ENCODE peak calls at places on chromosomes 6 and 20, in eight cellular contexts. N is fibroblast of lung, F is small intestine, U is Peyer's patch, M is kidney, A is A549, W is K562, B is cardiac muscle cell. Y is an unnamed sample.

GRCh38 chr20:34968020-34968775 is 12.5 kb downstream of the MYH7B start:
- DNase-seq in N (no peak), F (no peak), U (no peak), M (no peak), A (no peak), W (no peak), B (peak), Y (no peak)

GRCh38 chr6:127118505-127119360 is at the start of gene RSPO3:
- DNase-seq in N (peak), F (no peak), U (peak), M (peak), A (peak), W (no peak), B (peak), Y (no peak)

GRCh38 chr6:21999012-21999528 is 297.8 kb downstream of the PRL start:
- DNase-seq in N (no peak), F (no peak), U (no peak), M (no peak), A (no peak), W (no peak), B (no peak), Y (no peak)

GRCh38 chr6:35425284-35425683 is 26.9 kb upstream of the FANCE start:
- DNase-seq in N (peak), F (no peak), U (no peak), M (no peak), A (no peak), W (no peak), B (no peak), Y (no peak)

GRCh38 chr20:17849901-17850673 is 118.5 kb downstream of the SNX5 start:
- DNase-seq in N (peak), F (peak), U (peak), M (no peak), A (peak), W (no peak), B (no peak), Y (peak)

GRCh38 chr6:139367810-139368321 is 6.6 kb downstream of the CITED2 start:
- DNase-seq in N (no peak), F (no peak), U (no peak), M (no peak), A (no peak), W (no peak), B (peak), Y (no peak)

GRCh38 chr20:54122189-54122588 is 51.6 kb downstream of the CYP24A1 start:
- DNase-seq in N (peak), F (no peak), U (no peak), M (no peak), A (no peak), W (no peak), B (no peak), Y (peak)

GRCh38 chr6:128599036-128599435 is 78.6 kb upstream of the PTPRK start:
- DNase-seq in N (no peak), F (no peak), U (no peak), M (no peak), A (no peak), W (no peak), B (no peak), Y (no peak)

GRCh38 chr6:152206072-152206818 is 398.8 kb downstream of the ESR1 start:
- DNase-seq in N (peak), F (peak), U (peak), M (peak), A (peak), W (peak), B (peak), Y (no peak)

GRCh38 chr6:17474289-17474688 is 80.9 kb downstream of the CAP2 start:
- DNase-seq in N (no peak), F (no peak), U (no peak), M (no peak), A (no peak), W (no peak), B (no peak), Y (no peak)
- H3K27ac ChIP-seq in N (no peak), F (no peak), U (peak), M (no peak), A (no peak), W (no peak), B (peak), Y (no peak)

GRCh38 chr20:56871691-56872090 is 242.6 kb downstream of the TFAP2C start:
- DNase-seq in N (no peak), F (no peak), U (no peak), M (no peak), A (no peak), W (no peak), B (no peak), Y (no peak)

GRCh38 chr20:56873836-56874235 is 244.7 kb downstream of the TFAP2C start:
- DNase-seq in N (no peak), F (no peak), U (no peak), M (no peak), A (no peak), W (no peak), B (no peak), Y (no peak)

GRCh38 chr20:56875052-56875663 is 246.1 kb downstream of the TFAP2C start:
- DNase-seq in N (peak), F (no peak), U (no peak), M (no peak), A (peak), W (no peak), B (no peak), Y (peak)

GRCh38 chr20:56872620-56873458 is 243.7 kb downstream of the TFAP2C start:
- DNase-seq in N (no peak), F (no peak), U (no peak), M (no peak), A (no peak), W (no peak), B (no peak), Y (no peak)

GRCh38 chr20:56875803-56876202 is 246.7 kb downstream of the TFAP2C start:
- DNase-seq in N (no peak), F (no peak), U (no peak), M (no peak), A (no peak), W (no peak), B (no peak), Y (no peak)
- H3K27ac ChIP-seq in N (no peak), F (no peak), U (no peak), M (no peak), A (peak), W (no peak), B (no peak), Y (no peak)

DNA sequence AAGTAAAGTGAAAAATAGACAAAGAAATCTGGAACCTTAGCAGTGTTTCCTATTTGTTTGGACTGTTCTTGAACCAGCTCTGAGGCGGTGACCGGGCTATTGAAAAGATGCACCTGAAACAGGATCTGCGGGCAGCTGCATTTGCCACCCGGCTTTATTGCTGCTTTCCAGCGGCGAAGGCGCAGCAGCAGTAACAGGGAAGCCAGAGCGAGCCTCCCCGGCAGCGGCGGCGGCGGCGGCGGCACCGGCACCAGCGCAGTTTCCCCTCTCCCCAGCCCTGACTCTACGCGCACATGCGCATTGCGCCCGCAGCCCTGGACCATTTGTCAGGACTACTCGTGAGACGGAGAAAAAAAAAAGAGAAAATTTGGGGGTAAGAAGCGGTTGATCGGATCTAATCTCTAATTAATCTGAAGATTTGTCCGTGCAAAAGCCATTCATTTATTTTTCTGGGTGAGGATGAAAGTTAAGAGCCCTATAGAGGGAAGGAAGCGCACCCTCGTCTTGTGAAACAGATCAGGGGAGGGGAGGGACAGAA is at the start of gene L3MBTL3:
- DNase-seq in N (peak), F (peak), U (peak), M (peak), A (peak), W (peak), B (peak), Y (peak)
- H3K27ac ChIP-seq in N (peak), F (peak), U (peak), M (no peak), A (peak), W (peak), B (no peak), Y (peak)

DNA sequence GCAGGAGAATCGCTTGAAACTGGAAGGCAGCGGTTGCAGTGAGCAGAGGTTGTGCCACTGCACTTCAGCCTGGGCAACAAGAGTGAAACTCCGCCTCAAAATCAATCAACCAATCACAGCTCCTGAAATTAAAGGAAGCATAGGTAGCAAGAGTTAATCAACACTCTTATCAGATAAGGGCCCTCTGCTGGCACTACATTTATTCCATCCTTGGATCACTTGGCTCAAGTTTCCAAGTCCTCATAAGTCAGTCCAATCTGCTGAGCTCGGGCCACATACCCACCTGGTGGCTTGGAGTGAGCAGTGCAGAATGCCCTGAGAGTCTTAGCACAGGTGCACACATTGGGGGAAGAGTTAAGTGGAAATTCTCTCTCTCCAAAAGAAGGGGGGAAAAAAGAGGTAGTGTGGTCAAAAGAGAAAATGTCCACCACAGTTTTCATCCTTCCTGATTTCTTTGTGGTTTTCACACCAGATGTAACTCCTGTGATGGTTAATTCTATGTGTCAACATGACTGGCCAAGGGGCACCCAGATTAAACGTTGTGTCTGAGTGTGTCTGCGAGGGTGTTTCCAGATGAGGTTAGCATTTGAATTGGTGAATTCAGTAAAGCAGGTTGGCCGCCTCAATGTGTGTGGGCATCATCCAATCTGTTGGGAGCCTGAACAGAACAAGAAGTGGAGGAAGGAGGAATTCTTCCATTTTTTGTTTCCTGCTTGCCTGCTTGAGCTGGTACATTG is 14.2 kb upstream of the FAM8A1 start:
- DNase-seq in N (no peak), F (peak), U (peak), M (no peak), A (no peak), W (peak), B (no peak), Y (no peak)
- H3K27ac ChIP-seq in N (no peak), F (no peak), U (no peak), M (no peak), A (no peak), W (no peak), B (no peak), Y (no peak)

DNA sequence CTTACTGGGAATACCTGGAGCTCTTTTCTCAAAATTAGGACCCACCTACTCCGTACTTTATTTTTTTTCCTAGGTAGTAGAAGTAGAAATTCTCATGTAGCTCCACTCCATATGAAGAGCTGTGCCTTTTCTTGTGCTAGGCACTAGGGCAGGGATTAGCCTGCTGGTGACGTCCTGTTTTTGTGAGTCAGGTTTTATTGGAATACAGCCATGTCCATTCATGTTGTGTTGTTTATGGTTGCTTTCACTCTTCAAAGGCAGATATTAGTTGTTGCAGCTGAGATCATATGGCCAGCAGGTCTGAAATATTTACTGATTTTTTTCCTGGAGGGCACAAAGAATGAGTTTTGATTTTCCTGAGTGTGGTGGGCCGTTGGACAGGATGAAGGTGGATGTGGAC is 20.5 kb downstream of the XRN2 start:
- DNase-seq in N (peak), F (peak), U (peak), M (no peak), A (no peak), W (peak), B (no peak), Y (peak)
- H3K27ac ChIP-seq in N (no peak), F (no peak), U (no peak), M (no peak), A (no peak), W (peak), B (no peak), Y (peak)

DNA sequence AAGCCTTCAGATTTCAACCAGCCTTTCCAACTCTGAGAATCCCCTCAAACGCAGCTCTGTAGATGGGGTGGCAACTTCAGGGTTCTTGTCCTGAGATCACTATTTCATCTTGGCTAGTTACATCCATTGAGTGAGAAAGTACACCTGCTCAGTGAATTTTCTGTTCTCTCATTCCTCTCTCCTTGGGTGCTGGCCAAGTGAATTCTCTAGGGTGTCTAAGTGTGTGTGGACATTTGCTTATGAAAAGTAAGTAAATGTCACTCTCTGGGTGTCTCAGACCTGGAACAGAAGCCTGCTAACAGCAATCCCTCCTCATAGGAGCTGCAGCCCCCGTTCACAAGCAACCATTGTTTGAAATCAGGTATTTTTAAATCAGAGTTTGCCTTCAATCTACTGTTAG is 3.8 kb downstream of the RIN2 start:
- DNase-seq in N (no peak), F (no peak), U (no peak), M (no peak), A (no peak), W (no peak), B (no peak), Y (no peak)
- H3K27ac ChIP-seq in N (no peak), F (no peak), U (no peak), M (no peak), A (no peak), W (no peak), B (peak), Y (no peak)

GRCh38 chr6:113644861-113645575 is 212.1 kb upstream of the MARCKS start:
- DNase-seq in N (peak), F (no peak), U (no peak), M (no peak), A (no peak), W (no peak), B (no peak), Y (peak)
- H3K27ac ChIP-seq in N (peak), F (peak), U (peak), M (no peak), A (peak), W (no peak), B (no peak), Y (peak)

GRCh38 chr6:112651239-112651638 is 304.1 kb downstream of the RFPL4B start:
- DNase-seq in N (no peak), F (no peak), U (no peak), M (no peak), A (no peak), W (peak), B (no peak), Y (no peak)

DNA sequence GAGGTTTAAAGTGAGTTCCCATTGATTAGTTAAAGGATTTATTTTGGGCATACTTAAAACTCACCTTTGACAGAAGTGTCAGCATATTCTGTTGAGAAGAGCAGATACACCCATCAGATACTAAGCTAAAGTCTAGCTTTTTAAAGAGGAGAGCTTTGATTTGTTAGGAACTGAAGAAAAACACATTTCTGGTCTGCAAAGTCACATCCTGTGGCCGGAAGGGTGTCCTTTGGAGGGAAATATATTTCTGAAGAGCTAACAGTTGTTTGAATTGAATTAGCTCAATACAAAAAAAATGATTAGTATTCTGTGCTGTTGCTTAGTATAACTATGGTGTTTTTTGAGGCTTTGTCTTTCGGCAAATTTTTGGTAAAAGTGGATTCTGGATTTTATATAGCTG is 302.7 kb downstream of the RFPL4B start:
- DNase-seq in N (no peak), F (no peak), U (no peak), M (no peak), A (no peak), W (no peak), B (no peak), Y (no peak)
- H3K27ac ChIP-seq in N (no peak), F (no peak), U (no peak), M (no peak), A (no peak), W (no peak), B (no peak), Y (no peak)

GRCh38 chr20:11092151-11092550 is 418.4 kb upstream of the JAG1 start:
- DNase-seq in N (no peak), F (no peak), U (no peak), M (no peak), A (no peak), W (no peak), B (no peak), Y (no peak)
- H3K27ac ChIP-seq in N (no peak), F (no peak), U (no peak), M (no peak), A (no peak), W (no peak), B (no peak), Y (no peak)

DNA sequence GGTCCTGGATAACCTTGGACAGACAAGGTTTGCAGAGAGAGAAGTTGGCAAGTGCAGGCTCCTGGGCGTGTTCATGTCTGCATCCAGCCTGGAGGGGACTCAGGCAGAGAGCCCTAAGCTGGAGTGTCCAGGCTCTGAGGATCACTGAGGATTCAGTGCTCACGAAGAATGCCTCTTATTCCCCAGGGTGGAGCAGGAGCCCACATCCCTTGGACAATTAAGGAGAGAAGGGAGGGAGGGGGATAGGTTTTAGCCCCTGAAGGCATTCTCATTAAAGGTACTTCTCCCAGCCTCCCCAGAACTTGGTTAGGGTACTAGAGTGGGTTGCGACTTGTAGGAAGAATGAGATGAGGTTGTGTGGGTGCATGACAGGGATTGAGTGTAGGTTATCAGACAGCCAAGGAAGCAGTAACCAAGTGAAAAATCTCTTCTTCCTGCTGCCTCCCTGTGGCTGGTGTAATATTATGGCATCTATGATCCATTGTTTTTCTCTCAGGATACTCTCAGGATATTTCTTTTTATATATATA is 680 bp downstream of the HLA-DPB1 start:
- DNase-seq in N (no peak), F (no peak), U (no peak), M (no peak), A (no peak), W (no peak), B (no peak), Y (no peak)
- H3K27ac ChIP-seq in N (no peak), F (peak), U (peak), M (peak), A (no peak), W (no peak), B (no peak), Y (no peak)

Y was measured in epithelial cell of prostate.